ENCODE peak calls at places on chromosomes 3 and 15, in eight cellular contexts. U, B, F, I, H, A, N and P are unnamed samples.
A peak's percentile ranks its signal among the peaks of the same experiment; 100 is the strongest.

GRCh38 chr15:55108858-55109518 is 87.8 kb downstream of the RSL24D1 start:
- DNase-seq in B (peak; percentile 67), I (peak; percentile 28), F (no peak), U (no peak), N (peak; percentile 52), A (peak; percentile 32), H (peak; percentile 10), P (peak; percentile 9)

GRCh38 chr3:192409203-192409837 is 318.0 kb downstream of the FGF12 start:
- DNase-seq in A (peak; percentile 50), I (no peak), U (no peak), B (no peak), F (no peak), N (no peak), H (no peak), P (no peak)

GRCh38 chr15:72319360-72319984 is 485 bp downstream of the CELF6 start:
- DNase-seq in F (no peak), A (peak; percentile 84), H (peak; percentile 23), I (no peak), N (peak; percentile 60), B (no peak), U (no peak), P (no peak)

GRCh38 chr3:123024056-123024455 is 3.5 kb downstream of the SEMA5B start:
- DNase-seq in F (no peak), N (no peak), U (no peak), A (no peak), B (no peak), I (no peak), H (no peak), P (no peak)

GRCh38 chr3:108175352-108175751 is 46.9 kb downstream of the IFT57 start:
- DNase-seq in F (no peak), I (no peak), N (no peak), U (no peak), A (no peak), H (no peak), B (no peak), P (no peak)

GRCh38 chr3:73497646-73498406 is 126.9 kb downstream of the PDZRN3 start:
- DNase-seq in N (no peak), A (no peak), H (no peak), U (no peak), I (no peak), F (no peak), B (no peak), P (no peak)

GRCh38 chr3:162385387-162385786 is 888.8 kb downstream of the OTOL1 start:
- DNase-seq in B (no peak), F (no peak), U (no peak), N (no peak), A (no peak), I (no peak), H (no peak), P (no peak)

GRCh38 chr3:47605646-47606045 is 27.0 kb upstream of the CSPG5 start:
- DNase-seq in A (no peak), I (no peak), B (no peak), N (no peak), U (no peak), H (no peak), F (no peak), P (no peak)

GRCh38 chr15:62306851-62307504 is 141.9 kb upstream of the C2CD4B start:
- DNase-seq in B (peak; percentile 40), F (no peak), A (peak; percentile 59), N (no peak), I (peak; percentile 78), H (no peak), U (no peak), P (no peak)

GRCh38 chr3:117748131-117748530 is 1038.6 kb downstream of the TUSC7 start:
- DNase-seq in A (no peak), U (no peak), H (no peak), B (no peak), I (no peak), F (no peak), N (no peak), P (no peak)

GRCh38 chr3:5198986-5199731 is 11.7 kb downstream of the EDEM1 start:
- DNase-seq in B (no peak), U (no peak), F (no peak), H (no peak), I (no peak), A (no peak), N (no peak), P (no peak)

GRCh38 chr3:114668099-114668498 is 374.3 kb downstream of the TIGIT start:
- DNase-seq in H (no peak), N (no peak), B (no peak), U (no peak), I (peak; percentile 17), A (no peak), F (no peak), P (no peak)

GRCh38 chr3:126346466-126346865 is 10.7 kb downstream of the KLF15 start:
- DNase-seq in N (no peak), F (no peak), B (no peak), A (no peak), U (no peak), I (no peak), H (no peak), P (no peak)

GRCh38 chr15:100740105-100740504 is 137.7 kb downstream of the ASB7 start:
- DNase-seq in B (no peak), I (no peak), H (no peak), U (no peak), A (no peak), N (no peak), F (no peak), P (no peak)

GRCh38 chr3:11364181-11364580 is 92.0 kb downstream of the ATG7 start:
- DNase-seq in F (no peak), I (no peak), A (no peak), H (no peak), U (no peak), B (no peak), N (no peak), P (no peak)